ENCODE peak calls at places on chromosomes 6 and 20, in four cellular contexts. One of them, this sample, is unnamed.

GRCh38 chr6:128487055-128487454 is 33.3 kb downstream of the PTPRK start:
- DNase-seq in ascending aorta: no peak
- DNase-seq in tibial artery: no peak
- DNase-seq in GM23338: peak; percentile 42
- DNase-seq in this sample: no peak

GRCh38 chr20:32036716-32037355 is 15.2 kb upstream of the HCK start:
- DNase-seq in ascending aorta: no peak
- DNase-seq in tibial artery: no peak
- DNase-seq in GM23338: no peak
- DNase-seq in this sample: no peak

GRCh38 chr6:43434001-43434400 is 6.7 kb downstream of the ABCC10 start:
- DNase-seq in ascending aorta: no peak
- DNase-seq in tibial artery: no peak
- DNase-seq in GM23338: no peak
- DNase-seq in this sample: no peak

GRCh38 chr20:41509316-41509715 is 108.9 kb downstream of the CHD6 start:
- DNase-seq in ascending aorta: no peak
- DNase-seq in tibial artery: no peak
- DNase-seq in GM23338: no peak
- DNase-seq in this sample: no peak

GRCh38 chr6:2783188-2783957 is 18.2 kb downstream of the WRNIP1 start:
- DNase-seq in ascending aorta: no peak
- DNase-seq in tibial artery: no peak
- DNase-seq in GM23338: peak; percentile 67
- DNase-seq in this sample: no peak

GRCh38 chr6:19906161-19906560 is 69.0 kb downstream of the ID4 start:
- DNase-seq in ascending aorta: no peak
- DNase-seq in tibial artery: no peak
- DNase-seq in GM23338: no peak
- DNase-seq in this sample: no peak

GRCh38 chr6:35287671-35288396 is 9.8 kb upstream of the DEF6 start:
- DNase-seq in ascending aorta: no peak
- DNase-seq in tibial artery: no peak
- DNase-seq in GM23338: no peak
- DNase-seq in this sample: no peak

GRCh38 chr6:167766986-167767714 is 59.6 kb upstream of the AFDN start:
- DNase-seq in ascending aorta: no peak
- DNase-seq in tibial artery: no peak
- DNase-seq in GM23338: no peak
- DNase-seq in this sample: no peak

GRCh38 chr6:119322034-119322433 is 27.5 kb downstream of the MAN1A1 start:
- DNase-seq in ascending aorta: no peak
- DNase-seq in tibial artery: no peak
- DNase-seq in GM23338: no peak
- DNase-seq in this sample: no peak

GRCh38 chr6:146901940-146902816 is 302.0 kb upstream of the STXBP5 start:
- DNase-seq in ascending aorta: no peak
- DNase-seq in tibial artery: no peak
- DNase-seq in GM23338: no peak
- DNase-seq in this sample: no peak
- TF ChIP-seq CTCF in ascending aorta: no peak
- TF ChIP-seq CTCF in tibial artery: no peak
- TF ChIP-seq CTCF in GM23338: no peak
- TF ChIP-seq CTCF in this sample: no peak

GRCh38 chr6:45942953-45943352 is 72.7 kb downstream of the CLIC5 start:
- DNase-seq in ascending aorta: no peak
- DNase-seq in tibial artery: no peak
- DNase-seq in GM23338: no peak
- DNase-seq in this sample: no peak

GRCh38 chr6:45947807-45948206 is 67.9 kb downstream of the CLIC5 start:
- DNase-seq in ascending aorta: no peak
- DNase-seq in tibial artery: no peak
- DNase-seq in GM23338: no peak
- DNase-seq in this sample: no peak

GRCh38 chr6:45946887-45947286 is 68.8 kb downstream of the CLIC5 start:
- DNase-seq in ascending aorta: no peak
- DNase-seq in tibial artery: no peak
- DNase-seq in GM23338: no peak
- DNase-seq in this sample: no peak

GRCh38 chr6:45949256-45949655 is 66.4 kb downstream of the CLIC5 start:
- DNase-seq in ascending aorta: no peak
- DNase-seq in tibial artery: no peak
- DNase-seq in GM23338: no peak
- DNase-seq in this sample: no peak

GRCh38 chr6:45946352-45946751 is 69.3 kb downstream of the CLIC5 start:
- DNase-seq in ascending aorta: no peak
- DNase-seq in tibial artery: peak; percentile 32
- DNase-seq in GM23338: peak; percentile 59
- DNase-seq in this sample: no peak
- TF ChIP-seq CTCF in ascending aorta: no peak
- TF ChIP-seq CTCF in tibial artery: no peak
- TF ChIP-seq CTCF in GM23338: peak; percentile 47
- TF ChIP-seq CTCF in this sample: no peak

DNA sequence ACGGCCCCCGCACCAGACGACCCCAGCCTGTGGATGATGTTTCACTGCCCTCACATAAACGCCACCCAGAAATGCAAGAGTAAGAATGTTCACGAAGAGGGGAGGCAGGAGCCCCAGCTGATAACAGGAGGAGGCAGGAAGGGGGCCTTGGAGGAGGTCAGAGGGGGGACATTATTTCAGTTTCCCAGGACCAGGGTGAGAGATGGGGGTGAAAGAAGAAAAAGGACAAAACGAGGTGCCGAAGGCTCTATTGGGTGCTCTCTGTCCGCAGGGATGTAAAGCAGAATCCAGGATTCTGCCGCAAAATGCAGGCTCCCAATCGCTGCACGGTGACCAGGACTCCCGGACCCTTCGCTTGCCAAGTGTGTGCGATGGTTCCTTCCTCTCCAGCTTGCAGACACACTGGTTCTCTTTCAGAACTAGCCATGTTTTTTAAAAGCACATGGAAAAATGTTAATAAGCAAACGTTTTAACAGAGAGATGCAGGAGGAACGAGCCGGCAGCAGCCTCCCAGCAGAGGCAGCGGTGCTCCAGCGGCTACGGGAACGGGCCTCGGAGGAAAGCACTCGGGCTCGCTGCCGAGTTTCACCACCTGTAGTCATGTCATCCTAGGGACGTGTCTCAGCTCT is 59.5 kb downstream of the ZNF831 start:
- DNase-seq in ascending aorta: no peak
- DNase-seq in tibial artery: no peak
- DNase-seq in GM23338: peak; percentile 44
- DNase-seq in this sample: no peak
- TF ChIP-seq CTCF in ascending aorta: no peak
- TF ChIP-seq CTCF in tibial artery: no peak
- TF ChIP-seq CTCF in GM23338: peak; percentile 29
- TF ChIP-seq CTCF in this sample: no peak

DNA sequence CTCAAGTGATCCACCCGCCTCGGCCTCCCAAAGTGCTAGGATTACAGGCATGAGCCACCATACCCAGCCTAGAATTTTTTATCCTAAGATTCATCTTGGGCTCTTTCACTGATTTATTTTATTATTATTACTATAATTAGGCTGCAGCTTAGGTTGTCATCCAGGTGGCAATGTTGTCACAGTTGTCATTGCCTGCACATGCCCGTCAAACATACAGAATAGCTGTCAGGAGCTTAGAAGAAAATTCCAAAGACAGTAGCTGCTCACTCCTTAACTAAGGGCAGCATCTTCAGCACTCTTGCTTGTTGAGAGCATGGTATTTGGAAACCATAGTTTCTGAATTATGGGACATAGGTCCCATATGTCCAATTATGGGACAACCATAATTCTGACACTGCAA is 334.9 kb upstream of the AGPAT4 start:
- DNase-seq in ascending aorta: no peak
- DNase-seq in tibial artery: no peak
- DNase-seq in GM23338: no peak
- DNase-seq in this sample: no peak
- TF ChIP-seq CTCF in ascending aorta: no peak
- TF ChIP-seq CTCF in tibial artery: no peak
- TF ChIP-seq CTCF in GM23338: no peak
- TF ChIP-seq CTCF in this sample: no peak

DNA sequence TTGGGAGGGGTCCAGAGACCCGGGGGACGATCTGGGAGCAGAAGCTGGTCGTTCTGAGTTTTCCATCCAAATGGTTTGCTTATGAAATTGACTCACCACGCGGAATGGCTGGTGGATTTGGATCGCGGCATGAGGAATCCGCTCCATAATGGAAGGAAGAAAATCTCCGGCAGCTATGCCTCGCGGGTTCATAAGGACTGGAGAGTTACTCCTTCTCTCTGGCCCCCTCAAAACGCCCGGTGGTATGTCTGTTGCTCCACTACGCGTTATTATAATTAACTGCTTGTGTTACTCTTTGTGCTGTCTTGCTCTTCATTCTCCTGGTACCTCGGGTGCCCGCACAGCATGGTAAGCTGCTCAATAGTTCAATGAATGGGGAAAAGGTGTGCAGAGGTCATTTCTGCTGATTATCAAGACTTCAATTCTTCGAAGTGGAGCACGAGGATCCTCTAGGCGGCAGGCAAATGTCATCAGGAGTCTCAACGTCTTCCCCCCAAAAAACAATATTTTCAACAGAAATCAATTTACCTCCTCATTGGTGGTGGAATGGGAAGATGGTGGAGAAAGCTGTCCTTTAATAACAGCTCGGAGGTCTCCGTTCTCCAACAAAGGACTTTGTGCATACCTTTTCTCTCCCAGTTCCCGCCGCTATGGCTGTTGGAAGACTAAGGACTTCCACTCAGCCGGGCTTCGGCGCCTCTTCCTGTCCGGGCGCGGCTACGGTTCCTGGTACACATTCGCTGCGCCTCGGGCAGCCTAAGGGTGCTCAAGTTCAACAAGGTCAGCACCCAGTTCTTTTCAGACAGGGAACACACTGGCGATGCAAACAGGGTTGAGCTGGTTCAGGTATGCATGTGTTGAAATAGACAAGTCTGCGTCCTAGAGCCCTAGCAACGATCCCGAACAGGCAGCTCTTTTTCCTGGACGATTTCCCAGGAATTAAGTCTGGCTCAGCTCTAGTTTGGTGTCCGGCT is 9.2 kb upstream of the PRSS16 start:
- DNase-seq in ascending aorta: no peak
- DNase-seq in tibial artery: no peak
- DNase-seq in GM23338: peak; percentile 71
- DNase-seq in this sample: no peak
- TF ChIP-seq CTCF in ascending aorta: no peak
- TF ChIP-seq CTCF in tibial artery: no peak
- TF ChIP-seq CTCF in GM23338: peak; percentile 21
- TF ChIP-seq CTCF in this sample: no peak

DNA sequence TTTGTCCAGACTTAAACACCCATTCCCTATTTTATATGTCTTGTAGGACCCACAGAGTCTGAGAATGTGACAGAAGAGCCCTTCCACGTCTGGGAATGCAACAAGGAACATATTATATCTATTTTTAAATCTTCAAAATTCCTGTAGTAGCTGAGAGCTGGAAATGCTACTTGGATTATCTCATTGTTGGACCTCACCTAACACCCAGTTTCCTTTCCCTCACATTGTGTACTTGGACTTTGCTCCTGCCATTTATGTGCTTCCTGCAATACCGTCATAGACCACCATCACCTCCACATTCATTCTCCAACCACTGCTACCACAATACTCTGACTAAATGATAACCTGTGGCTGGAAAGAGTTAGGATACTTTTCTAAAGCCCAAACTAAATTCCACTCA is 335.4 kb downstream of the COL12A1 start:
- DNase-seq in ascending aorta: no peak
- DNase-seq in tibial artery: no peak
- DNase-seq in GM23338: peak; percentile 57
- DNase-seq in this sample: no peak
- TF ChIP-seq CTCF in ascending aorta: no peak
- TF ChIP-seq CTCF in tibial artery: no peak
- TF ChIP-seq CTCF in GM23338: peak; percentile 37
- TF ChIP-seq CTCF in this sample: no peak